ENCODE peak calls at places on chromosomes 5 and 9, in eight cellular contexts. P, F, J, I, Y, C, A and M are unnamed samples.

GRCh38 chr5:175707751-175708375 is 50.0 kb downstream of the HRH2 start:
- DNase-seq in P (no peak), F (no peak), J (no peak), I (no peak), Y (no peak), C (no peak), A (no peak), M (no peak)

GRCh38 chr9:30774326-30774725 is 1610.1 kb upstream of the ACO1 start:
- DNase-seq in P (no peak), F (no peak), J (peak), I (no peak), Y (peak), C (no peak), A (no peak), M (no peak)

GRCh38 chr9:117963493-117963892 is 259.3 kb downstream of the TLR4 start:
- DNase-seq in P (no peak), F (peak), J (peak), I (no peak), Y (peak), C (no peak), A (no peak), M (no peak)

GRCh38 chr5:115939059-115939458 is 23.2 kb upstream of the LVRN start:
- DNase-seq in P (no peak), F (no peak), J (no peak), I (no peak), Y (no peak), C (no peak), A (no peak), M (peak)

GRCh38 chr9:114126247-114127060 is 27.4 kb upstream of the KIF12 start:
- DNase-seq in P (no peak), F (no peak), J (no peak), I (no peak), Y (peak), C (no peak), A (no peak), M (no peak)

GRCh38 chr9:129887210-129888084 is 52.2 kb downstream of the USP20 start:
- DNase-seq in P (no peak), F (peak), J (peak), I (no peak), Y (no peak), C (peak), A (no peak), M (peak)

GRCh38 chr5:144150996-144151395 is 19.5 kb downstream of the YIPF5 start:
- DNase-seq in P (no peak), F (peak), J (no peak), I (no peak), Y (no peak), C (no peak), A (no peak), M (peak)

GRCh38 chr9:83956288-83957028 is 23.6 kb downstream of the HNRNPK start:
- DNase-seq in P (peak), F (peak), J (no peak), I (peak), Y (peak), C (peak), A (no peak), M (peak)